ENCODE peak calls at places on chromosomes 16 and 17, in nine cellular contexts. Z is CD8-positive, alpha-beta T cell; X is HAP-1; D is endothelial cell of umbilical vein; Y is CD8-positive, alpha-beta memory T cell; O is aorta; L is lung; S is heart right ventricle; K is spleen. A is an unnamed sample. For H3K36me3, the result is how much of the 10 kb centered on the place peaks cover.

GRCh38 chr16:84976644-84977400 is 34.5 kb downstream of the ZDHHC7 start:
- DNase-seq in Z (no peak), X (no peak), D (peak), Y (no peak), O (peak), L (peak), S (peak), K (no peak), A (no peak)

GRCh38 chr16:27352026-27352425 is 38.3 kb downstream of the IL4R start:
- DNase-seq in Z (no peak), X (no peak), D (no peak), Y (no peak), O (no peak), L (no peak), S (no peak), K (no peak), A (no peak)

GRCh38 chr17:81071761-81072741 is 37.1 kb downstream of the BAIAP2 start:
- DNase-seq in Z (no peak), X (no peak), D (no peak), Y (no peak), O (no peak), L (peak), S (no peak), K (no peak), A (no peak)

GRCh38 chr16:53949716-53950410 is 245.9 kb downstream of the FTO start:
- DNase-seq in Z (no peak), X (no peak), D (no peak), Y (no peak), O (no peak), L (no peak), S (no peak), K (no peak), A (no peak)

GRCh38 chr16:26963109-26963508 is 103.6 kb upstream of the C16orf82 start:
- DNase-seq in Z (no peak), X (peak), D (no peak), Y (no peak), O (no peak), L (no peak), S (no peak), K (no peak), A (no peak)

GRCh38 chr17:35213412-35213925 is 19.3 kb upstream of the SLC35G3 start:
- DNase-seq in Z (no peak), X (no peak), D (peak), Y (no peak), O (no peak), L (no peak), S (no peak), K (no peak), A (peak)

GRCh38 chr17:56424543-56425044 is 168.9 kb upstream of the NOG start:
- DNase-seq in Z (no peak), X (no peak), D (no peak), Y (no peak), O (no peak), L (no peak), S (no peak), K (no peak), A (no peak)

GRCh38 chr16:20868890-20869289 is 31.3 kb downstream of the DCUN1D3 start:
- DNase-seq in Z (no peak), X (no peak), D (peak), Y (no peak), O (peak), L (peak), S (peak), K (no peak), A (no peak)

GRCh38 chr16:55820615-55821014 is 12.3 kb downstream of the CES1 start:
- DNase-seq in Z (no peak), X (no peak), D (no peak), Y (no peak), O (no peak), L (no peak), S (no peak), K (no peak), A (no peak)

GRCh38 chr16:56125922-56126321 is 65.4 kb upstream of the GNAO1 start:
- DNase-seq in Z (no peak), X (no peak), D (no peak), Y (no peak), O (no peak), L (no peak), S (no peak), K (no peak), A (no peak)

GRCh38 chr17:46813920-46814319 is 4.6 kb downstream of the WNT3 start:
- DNase-seq in Z (no peak), X (no peak), D (no peak), Y (no peak), O (no peak), L (no peak), S (no peak), K (no peak), A (no peak)

GRCh38 chr16:31202402-31203385 is at the start of gene PYCARD:
- DNase-seq in Z (peak), X (peak), D (peak), Y (peak), O (peak), L (peak), S (peak), K (peak), A (no peak)

GRCh38 chr17:49924116-49924515 is 44.9 kb upstream of the DLX4 start:
- DNase-seq in Z (no peak), X (no peak), D (no peak), Y (no peak), O (no peak), L (no peak), S (no peak), K (no peak), A (no peak)

GRCh38 chr17:61127960-61128359 is 271.7 kb upstream of the TBX2 start:
- DNase-seq in Z (no peak), X (no peak), D (no peak), Y (no peak), O (no peak), L (no peak), S (no peak), K (no peak), A (no peak)

DNA sequence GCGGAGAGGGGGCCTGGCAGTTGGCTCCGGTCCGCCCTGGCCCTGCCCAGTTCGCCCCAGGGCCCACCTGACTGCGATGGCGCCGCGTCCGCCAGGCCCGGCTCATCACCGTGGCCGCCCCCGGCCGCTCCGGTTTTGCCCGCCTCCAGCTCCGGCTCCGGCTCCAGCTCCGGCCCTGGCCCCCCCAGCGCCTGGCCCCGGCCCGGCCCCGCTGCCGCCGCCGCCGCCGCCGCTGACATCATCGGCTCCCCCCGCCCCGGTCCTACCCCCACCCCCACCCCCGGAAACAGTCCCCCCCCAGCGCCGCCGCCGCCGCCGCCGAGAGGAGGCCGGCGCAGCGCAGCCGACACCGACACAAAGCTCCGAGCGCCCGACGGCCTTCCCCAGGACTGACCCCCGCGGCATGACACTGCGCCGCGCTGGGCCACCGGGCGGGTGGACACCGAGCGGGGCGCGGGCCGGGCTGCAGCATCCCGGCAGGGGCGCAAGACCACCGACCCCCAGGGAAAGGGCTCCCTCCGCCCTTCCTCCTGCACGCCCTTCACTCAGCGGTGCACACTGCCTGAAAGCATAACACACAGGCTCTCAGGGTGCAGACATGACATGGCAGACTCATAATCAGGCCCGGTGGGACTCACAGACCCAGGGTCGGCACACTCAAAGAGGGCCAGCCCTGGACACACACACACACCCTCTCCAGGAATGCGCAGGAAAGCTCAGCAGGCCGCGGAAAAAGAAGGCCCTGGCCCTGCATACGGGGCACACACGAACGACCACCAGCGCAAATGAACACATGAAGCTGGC is at the start of gene ZBTB4:
- DNase-seq in Z (peak), X (peak), D (peak), Y (peak), O (peak), L (no peak), S (peak), K (peak), A (peak)
- H3K36me3 ChIP-seq in Z (under half), X (under half), D (under half), Y (under half), O (under half), L (under half), S (under half), K (under half), A (under half)

DNA sequence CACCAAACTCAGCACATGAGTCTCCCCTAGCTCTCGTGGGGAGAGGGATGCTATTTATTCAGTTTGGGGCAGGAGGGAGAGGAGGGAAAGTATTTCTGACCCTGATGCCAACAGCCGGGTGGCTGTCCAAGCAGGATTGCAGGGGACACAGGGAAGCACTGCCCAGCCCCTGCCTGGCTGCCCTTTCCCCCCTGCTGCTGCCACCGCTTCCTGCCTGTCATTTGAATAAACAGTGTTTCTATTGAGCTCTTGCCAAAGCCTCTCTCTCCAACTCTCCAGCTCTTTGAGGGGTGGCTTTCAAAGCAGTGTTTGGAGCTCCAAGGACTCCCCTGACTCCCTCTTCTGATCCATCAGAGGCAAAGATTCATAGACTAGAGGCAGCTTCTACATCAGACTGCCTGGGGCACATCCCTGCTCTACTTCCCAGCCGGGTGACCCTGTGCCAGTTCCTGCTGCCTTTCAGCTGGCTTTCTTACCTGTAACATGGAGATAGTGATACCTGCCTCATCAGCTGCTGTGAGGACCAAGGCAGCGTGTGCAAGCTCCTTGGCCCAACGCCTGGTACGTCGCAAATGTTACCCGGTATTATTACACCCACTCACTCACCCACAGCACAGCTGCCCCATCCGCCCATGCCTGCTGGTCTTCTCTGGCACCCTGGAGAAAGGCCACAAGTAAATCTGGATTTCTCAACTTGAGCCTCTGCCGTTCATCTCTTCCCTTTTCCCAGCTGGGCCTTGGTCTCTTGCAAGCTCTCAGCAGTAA is 9.5 kb downstream of the PROCA1 start:
- DNase-seq in Z (no peak), X (no peak), D (no peak), Y (no peak), O (no peak), L (no peak), S (no peak), K (no peak), A (no peak)
- H3K36me3 ChIP-seq in Z (under half), X (half or more), D (half or more), Y (half or more), O (under half), L (half or more), S (under half), K (half or more), A (half or more)

GRCh38 chr17:48356866-48357265 is 73.1 kb downstream of the SKAP1 start:
- DNase-seq in Z (no peak), X (no peak), D (no peak), Y (no peak), O (no peak), L (no peak), S (no peak), K (no peak), A (no peak)
- H3K36me3 ChIP-seq in Z (under half), X (under half), D (under half), Y (under half), O (under half), L (under half), S (under half), K (under half), A (under half)

GRCh38 chr16:50320310-50320709 is 48.5 kb downstream of the BRD7 start:
- DNase-seq in Z (no peak), X (no peak), D (no peak), Y (no peak), O (no peak), L (no peak), S (no peak), K (no peak), A (no peak)
- H3K36me3 ChIP-seq in Z (half or more), X (half or more), D (under half), Y (under half), O (under half), L (under half), S (under half), K (half or more), A (half or more)

GRCh38 chr17:67729903-67730302 is 12.2 kb downstream of the NOL11 start:
- DNase-seq in Z (no peak), X (no peak), D (no peak), Y (no peak), O (no peak), L (no peak), S (no peak), K (no peak), A (no peak)

GRCh38 chr17:67725232-67726206 is 7.8 kb downstream of the NOL11 start:
- DNase-seq in Z (no peak), X (no peak), D (no peak), Y (no peak), O (no peak), L (no peak), S (no peak), K (no peak), A (no peak)

GRCh38 chr17:67733371-67733770 is 15.6 kb downstream of the NOL11 start:
- DNase-seq in Z (no peak), X (peak), D (no peak), Y (no peak), O (no peak), L (no peak), S (no peak), K (no peak), A (no peak)

GRCh38 chr17:67730706-67731105 is 13.0 kb downstream of the NOL11 start:
- DNase-seq in Z (no peak), X (no peak), D (no peak), Y (no peak), O (no peak), L (no peak), S (no peak), K (no peak), A (no peak)
- H3K36me3 ChIP-seq in Z (under half), X (half or more), D (under half), Y (under half), O (under half), L (under half), S (under half), K (half or more), A (half or more)

A was measured in CD4-positive, CD25-positive, alpha-beta regulatory T cell.